ENCODE peak calls at places on chromosome 16, in eight cellular contexts. X, V, Y, I, S, U, L and J are unnamed samples.

GRCh38 chr16:19001788-19002187 is 18.1 kb downstream of the TMC7 start:
- DNase-seq in Y (no peak), L (peak; percentile 29), I (no peak), V (no peak), X (peak; percentile 89), U (peak; percentile 99), S (no peak), J (no peak)

GRCh38 chr16:79752421-79752820 is 151.9 kb upstream of the MAF start:
- DNase-seq in V (no peak), L (no peak), I (no peak), X (no peak), S (no peak), Y (no peak), U (no peak), J (no peak)

GRCh38 chr16:89120281-89120680 is 26.6 kb downstream of the ACSF3 start:
- DNase-seq in Y (no peak), X (no peak), V (no peak), L (no peak), S (no peak), I (no peak), U (no peak), J (no peak)

GRCh38 chr16:12815361-12815760 is 11.7 kb upstream of the CPPED1 start:
- DNase-seq in I (no peak), U (no peak), Y (no peak), X (no peak), V (no peak), L (peak; percentile 57), S (no peak), J (no peak)

GRCh38 chr16:918068-918467 is 52.7 kb downstream of the LMF1 start:
- DNase-seq in L (no peak), Y (no peak), I (no peak), S (no peak), X (no peak), U (no peak), V (no peak), J (no peak)

GRCh38 chr16:73572135-73572534 is 524.2 kb upstream of the ZFHX3 start:
- DNase-seq in L (no peak), S (no peak), V (peak; percentile 77), X (peak; percentile 62), Y (no peak), U (peak; percentile 38), I (no peak), J (peak; percentile 21)

GRCh38 chr16:80460004-80460403 is 80.8 kb upstream of the DYNLRB2 start:
- DNase-seq in L (no peak), V (no peak), X (no peak), S (no peak), U (no peak), Y (no peak), I (no peak), J (no peak)

GRCh38 chr16:85149776-85150175 is 37.5 kb upstream of the CIBAR2 start:
- DNase-seq in X (no peak), I (no peak), V (no peak), L (peak; percentile 75), Y (no peak), S (no peak), U (no peak), J (no peak)

GRCh38 chr16:79286646-79287423 is 313.7 kb downstream of the MAF start:
- DNase-seq in I (no peak), L (peak; percentile 80), V (no peak), S (no peak), U (no peak), Y (peak; percentile 7), X (no peak), J (peak; percentile 10)

GRCh38 chr16:12436201-12436657 is 367.5 kb downstream of the CPPED1 start:
- DNase-seq in L (no peak), Y (no peak), S (no peak), X (no peak), I (no peak), U (no peak), V (no peak), J (peak; percentile 32)

GRCh38 chr16:89320717-89321501 is 103.4 kb downstream of the ZNF778 start:
- DNase-seq in X (peak; percentile 79), V (peak; percentile 81), U (peak; percentile 70), I (peak; percentile 60), Y (no peak), S (peak; percentile 63), L (peak; percentile 60), J (peak; percentile 64)

GRCh38 chr16:68992521-68992920 is 112.9 kb upstream of the HAS3 start:
- DNase-seq in X (peak; percentile 82), V (no peak), I (peak; percentile 74), S (no peak), Y (no peak), U (peak; percentile 79), L (no peak), J (no peak)

GRCh38 chr16:72149676-72150464 is 22.1 kb downstream of the PMFBP1 start:
- DNase-seq in X (no peak), S (no peak), Y (no peak), U (no peak), V (no peak), L (no peak), I (no peak), J (peak; percentile 69)

GRCh38 chr16:23597003-23597756 is 1.1 kb upstream of the NDUFAB1 start:
- DNase-seq in U (peak; percentile 32), I (no peak), X (peak; percentile 20), S (peak; percentile 49), L (peak; percentile 20), V (peak; percentile 88), Y (no peak), J (peak; percentile 87)

GRCh38 chr16:1708083-1708767 is 2.2 kb downstream of the MAPK8IP3 start:
- DNase-seq in S (no peak), L (no peak), U (no peak), X (no peak), I (no peak), Y (no peak), V (no peak), J (no peak)

GRCh38 chr16:53091508-53092211 is 36.9 kb downstream of the CHD9 start:
- DNase-seq in X (no peak), L (peak; percentile 95), V (peak; percentile 88), S (no peak), U (peak; percentile 90), Y (no peak), I (no peak), J (peak; percentile 84)

GRCh38 chr16:69407702-69408323 is 16.6 kb upstream of the CYB5B start:
- DNase-seq in U (no peak), L (no peak), Y (no peak), V (no peak), X (no peak), I (no peak), S (no peak), J (no peak)

GRCh38 chr16:73565263-73565662 is 517.3 kb upstream of the ZFHX3 start:
- DNase-seq in X (no peak), L (peak; percentile 7), S (no peak), U (peak; percentile 32), V (no peak), I (no peak), Y (no peak), J (no peak)

GRCh38 chr16:22814330-22815105 is 556 bp downstream of the HS3ST2 start:
- DNase-seq in Y (no peak), S (peak; percentile 41), I (no peak), X (no peak), L (no peak), U (no peak), V (peak; percentile 61), J (peak; percentile 37)

GRCh38 chr16:81437860-81438259 is 6.7 kb upstream of the CMIP start:
- DNase-seq in I (no peak), L (no peak), V (no peak), S (no peak), Y (no peak), U (no peak), X (no peak), J (no peak)

GRCh38 chr16:379183-379960 is 2.4 kb downstream of the PGAP6 start:
- DNase-seq in V (peak; percentile 96), I (no peak), X (no peak), L (no peak), S (no peak), Y (no peak), U (no peak), J (peak; percentile 83)

GRCh38 chr16:19389246-19389645 is 28.4 kb upstream of the TMC5 start:
- DNase-seq in I (no peak), V (peak; percentile 61), X (peak; percentile 6), S (peak; percentile 41), L (peak; percentile 20), U (peak; percentile 62), Y (peak; percentile 4), J (peak; percentile 62)

GRCh38 chr16:78703951-78704350 is 604.5 kb downstream of the WWOX start:
- DNase-seq in V (no peak), L (no peak), X (no peak), I (no peak), Y (no peak), S (no peak), U (no peak), J (no peak)

GRCh38 chr16:79316004-79316458 is 284.5 kb downstream of the MAF start:
- DNase-seq in U (no peak), S (no peak), Y (no peak), V (no peak), X (no peak), I (no peak), L (peak; percentile 33), J (no peak)

GRCh38 chr16:30786936-30787612 is at the start of gene ZNF629:
- DNase-seq in I (peak; percentile 49), Y (no peak), U (peak; percentile 67), S (peak; percentile 86), V (peak; percentile 79), X (peak; percentile 33), L (peak; percentile 82), J (peak; percentile 77)

GRCh38 chr16:72099377-72099818 is 5.8 kb downstream of the DHX38 start:
- DNase-seq in L (peak; percentile 70), I (no peak), X (peak; percentile 43), S (peak; percentile 77), U (peak; percentile 55), V (peak; percentile 84), Y (peak; percentile 23), J (peak; percentile 74)

GRCh38 chr16:4038448-4038847 is 77.8 kb downstream of the ADCY9 start:
- DNase-seq in U (no peak), Y (no peak), X (no peak), L (no peak), I (no peak), S (no peak), V (no peak), J (no peak)

GRCh38 chr16:17369441-17369951 is 101.3 kb downstream of the XYLT1 start:
- DNase-seq in X (no peak), I (no peak), L (peak; percentile 75), U (no peak), Y (peak; percentile 62), V (no peak), S (no peak), J (no peak)

GRCh38 chr16:28905800-28906372 is 19.2 kb downstream of the RABEP2 start:
- DNase-seq in L (no peak), U (no peak), Y (no peak), I (no peak), S (peak; percentile 24), X (no peak), V (peak; percentile 52), J (no peak)

GRCh38 chr16:13403326-13403725 is 501.9 kb downstream of the SHISA9 start:
- DNase-seq in U (no peak), V (no peak), I (no peak), Y (no peak), X (no peak), S (no peak), L (no peak), J (no peak)

GRCh38 chr16:66984902-66985311 is 3.5 kb upstream of the CES4A start:
- DNase-seq in Y (no peak), S (no peak), V (no peak), L (no peak), X (no peak), I (no peak), U (no peak), J (no peak)

GRCh38 chr16:83955218-83956130 is 2.4 kb downstream of the OSGIN1 start:
- DNase-seq in I (no peak), V (no peak), Y (no peak), S (no peak), L (no peak), U (peak; percentile 14), X (no peak), J (no peak)